ENCODE peak calls at places on chromosomes 6 and 20, in ten cellular contexts. H is lower leg skin, C is sigmoid colon, B is A549, U is adrenal gland, F is tibial nerve, E is vagina, Q is transverse colon, L is stomach, R is ovary. P is an unnamed sample.

GRCh38 chr6:7087491-7087979 is 20.2 kb upstream of the RREB1 start:
- DNase-seq in E (no peak), R (no peak), C (no peak), U (no peak), B (no peak), Q (peak), H (no peak), L (no peak), F (no peak), P (no peak)

GRCh38 chr6:98670045-98670746 is 164.2 kb upstream of the POU3F2 start:
- DNase-seq in F (no peak), B (no peak), E (no peak), L (no peak), R (no peak), U (no peak), Q (no peak), C (no peak), H (no peak), P (no peak)

GRCh38 chr6:44727651-44728630 is 340.4 kb downstream of the CDC5L start:
- DNase-seq in L (no peak), E (peak), Q (no peak), B (no peak), R (no peak), F (no peak), C (no peak), H (no peak), U (no peak), P (no peak)

GRCh38 chr6:3850451-3851203 is 1.5 kb downstream of the FAM50B start:
- DNase-seq in E (no peak), L (no peak), B (no peak), C (no peak), U (no peak), H (no peak), F (no peak), R (peak), Q (peak), P (no peak)

GRCh38 chr20:34017610-34018009 is 23.9 kb downstream of the RALY start:
- DNase-seq in U (no peak), R (no peak), E (no peak), C (no peak), Q (no peak), B (no peak), F (no peak), H (no peak), L (no peak), P (no peak)

GRCh38 chr6:32790306-32790705 is 26.5 kb downstream of the HLA-DOB start:
- DNase-seq in Q (no peak), E (no peak), F (no peak), U (no peak), L (no peak), R (no peak), B (peak), C (no peak), H (no peak), P (no peak)

GRCh38 chr6:31163922-31164321 is 5.5 kb downstream of the TCF19 start:
- DNase-seq in B (no peak), L (peak), H (no peak), U (peak), C (no peak), F (no peak), Q (no peak), E (no peak), R (no peak), P (no peak)

GRCh38 chr6:166806962-166807757 is 149.2 kb downstream of the RNASET2 start:
- DNase-seq in Q (no peak), E (no peak), F (no peak), B (no peak), C (no peak), H (no peak), R (no peak), U (no peak), L (no peak), P (no peak)

GRCh38 chr6:83114164-83114563 is 46.7 kb downstream of the DOP1A start:
- DNase-seq in H (no peak), Q (no peak), B (no peak), C (no peak), U (no peak), E (no peak), L (no peak), R (no peak), F (no peak), P (no peak)

GRCh38 chr6:123745877-123746276 is 57.8 kb upstream of the NKAIN2 start:
- DNase-seq in U (peak), E (no peak), C (no peak), Q (no peak), L (no peak), R (no peak), H (no peak), F (no peak), B (no peak), P (no peak)

GRCh38 chr20:25389381-25389857 is 1.2 kb downstream of the ABHD12 start:
- DNase-seq in Q (no peak), R (no peak), C (no peak), E (no peak), U (no peak), F (no peak), B (peak), L (no peak), H (no peak), P (no peak)

GRCh38 chr6:30112402-30113376 is at the start of gene TRIM31:
- DNase-seq in H (no peak), F (no peak), L (no peak), B (peak), C (no peak), U (no peak), Q (no peak), R (no peak), E (no peak), P (no peak)

GRCh38 chr6:30113843-30114242 is 953 bp upstream of the TRIM31 start:
- DNase-seq in Q (no peak), R (no peak), F (no peak), U (no peak), E (no peak), C (no peak), H (no peak), L (no peak), B (no peak), P (no peak)

GRCh38 chr6:30113377-30113759 is 478 bp upstream of the TRIM31 start:
- DNase-seq in R (no peak), B (no peak), Q (no peak), F (no peak), L (no peak), U (no peak), E (no peak), C (no peak), H (no peak), P (no peak)

GRCh38 chr6:30121446-30122065 is 8.7 kb upstream of the TRIM31 start:
- DNase-seq in F (no peak), U (no peak), E (no peak), L (no peak), Q (no peak), B (no peak), C (no peak), H (no peak), R (no peak), P (no peak)

GRCh38 chr6:30116724-30117123 is 3.8 kb upstream of the TRIM31 start:
- DNase-seq in E (no peak), H (no peak), U (no peak), R (no peak), Q (no peak), L (no peak), F (no peak), C (no peak), B (no peak), P (no peak)
- TF ChIP-seq POLR2A in E (no peak), H (no peak), U (no peak), R (no peak), Q (no peak), L (no peak), F (no peak), C (no peak), B (no peak), P (no peak)

DNA sequence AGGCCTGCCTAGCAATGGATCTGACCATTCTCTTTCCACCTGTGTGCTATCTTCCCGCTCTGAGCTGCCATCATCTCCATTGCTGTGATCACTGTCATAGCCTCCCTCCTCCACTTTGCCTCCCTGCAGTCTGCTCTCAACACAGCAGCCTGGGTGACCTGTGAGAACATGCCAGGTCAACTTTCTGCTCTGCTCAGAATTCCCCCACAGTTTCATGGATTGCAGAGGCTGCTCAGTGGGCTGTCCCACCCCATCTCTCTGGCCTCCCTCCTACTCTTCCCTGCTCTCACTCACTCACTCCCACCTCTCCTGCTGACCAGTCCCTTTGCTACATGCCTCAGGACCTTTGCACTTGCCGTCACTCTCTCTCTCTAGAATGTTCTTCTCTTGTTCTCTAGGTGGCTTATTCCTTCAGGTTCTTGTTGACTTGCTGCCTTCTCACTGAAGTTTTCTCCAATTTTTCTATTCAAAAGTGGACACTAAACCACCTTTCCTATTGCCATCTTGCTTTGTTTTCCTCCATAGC is 159.9 kb downstream of the CD83 start:
- DNase-seq in Q (no peak), L (no peak), H (peak), F (no peak), E (no peak), R (no peak), U (no peak), B (no peak), C (no peak), P (no peak)
- H3K4me3 ChIP-seq in Q (no peak), L (no peak), H (no peak), F (no peak), E (no peak), R (no peak), U (no peak), B (no peak), C (no peak), P (no peak)

GRCh38 chr20:44959896-44960852 is at the start of gene TOMM34:
- DNase-seq in Q (peak), F (peak), U (peak), C (peak), R (peak), L (peak), H (peak), B (peak), E (no peak), P (peak)
- TF ChIP-seq POLR2A in Q (peak), F (peak), U (peak), C (peak), R (peak), L (no peak), H (no peak), B (peak), E (no peak), P (no peak)

GRCh38 chr20:47354388-47354709 is 2.1 kb downstream of the ZMYND8 start:
- DNase-seq in F (no peak), L (no peak), Q (no peak), B (no peak), R (no peak), H (no peak), U (no peak), C (no peak), E (no peak), P (no peak)
- H3K4me3 ChIP-seq in F (no peak), L (no peak), Q (peak), B (peak), R (peak), H (no peak), U (no peak), C (peak), E (peak), P (peak)

DNA sequence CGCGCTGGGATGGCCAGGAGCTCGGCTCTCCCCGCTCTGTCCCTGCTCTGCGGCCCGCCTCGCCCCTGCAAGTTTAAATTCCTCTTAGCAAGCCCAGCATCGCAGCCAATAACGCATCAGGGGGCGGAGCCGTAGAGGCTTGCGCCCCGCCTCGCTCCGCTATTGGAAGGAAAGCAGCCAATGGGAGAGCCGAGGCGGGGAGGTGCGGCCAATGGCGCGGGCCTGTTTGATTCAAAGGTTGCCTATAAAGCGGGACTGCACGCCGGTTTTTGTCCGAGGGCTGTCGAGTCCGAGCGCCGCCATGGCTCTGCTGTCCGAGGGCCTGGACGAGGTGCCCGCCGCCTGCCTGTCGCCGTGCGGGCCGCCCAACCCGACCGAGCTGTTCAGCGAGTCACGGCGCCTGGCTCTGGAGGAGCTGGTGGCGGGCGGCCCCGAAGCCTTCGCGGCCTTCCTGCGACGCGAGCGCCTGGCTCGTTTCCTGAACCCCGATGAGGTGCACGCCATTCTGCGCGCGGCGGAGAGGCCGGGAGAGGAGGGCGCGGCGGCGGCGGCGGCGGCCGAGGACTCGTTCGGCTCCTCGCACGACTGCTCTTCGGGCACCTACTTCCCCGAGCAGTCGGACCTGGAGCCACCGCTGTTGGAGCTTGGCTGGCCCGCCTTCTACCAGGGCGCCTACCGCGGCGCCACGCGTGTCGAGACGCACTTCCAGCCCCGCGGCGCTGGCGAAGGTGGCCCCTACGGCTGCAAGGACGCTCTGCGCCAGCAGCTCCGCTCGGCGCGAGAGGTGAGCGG is at the start of gene FAM83D:
- DNase-seq in B (peak), U (peak), R (peak), E (no peak), Q (peak), H (peak), C (peak), F (peak), L (peak), P (peak)
- TF ChIP-seq POLR2A in B (peak), U (peak), R (no peak), E (no peak), Q (peak), H (no peak), C (peak), F (no peak), L (no peak), P (peak)